ENCODE peak calls at places on chromosomes 2 and 18, in four cellular contexts. E is fibroblast of the conjunctiva, Y is kidney tubule cell, B is heart right ventricle. U is an unnamed sample.

GRCh38 chr2:160334028-160334729 is 134.1 kb upstream of the ITGB6 start:
- DNase-seq in E (peak), Y (no peak), B (no peak), U (no peak)

GRCh38 chr2:201532686-201533304 is 81.3 kb downstream of the STRADB start:
- DNase-seq in E (peak), Y (peak), B (no peak), U (no peak)

GRCh38 chr2:8409461-8410260 is 272.2 kb upstream of the ID2 start:
- DNase-seq in E (peak), Y (no peak), B (no peak), U (no peak)

GRCh38 chr2:101665312-101665711 is 32.2 kb upstream of the MAP4K4 start:
- DNase-seq in E (no peak), Y (no peak), B (no peak), U (no peak)

GRCh38 chr2:62188416-62188815 is 7.5 kb upstream of the B3GNT2 start:
- DNase-seq in E (no peak), Y (no peak), B (no peak), U (no peak)

GRCh38 chr18:44792456-44793080 is 111.9 kb downstream of the SETBP1 start:
- DNase-seq in E (no peak), Y (peak), B (peak), U (no peak)

GRCh38 chr2:74267068-74267467 is 68.7 kb downstream of the MTHFD2 start:
- DNase-seq in E (no peak), Y (peak), B (no peak), U (no peak)

GRCh38 chr2:144240656-144241339 is 279.1 kb downstream of the ZEB2 start:
- DNase-seq in E (no peak), Y (no peak), B (no peak), U (no peak)

GRCh38 chr18:31983020-31983419 is 35.6 kb upstream of the RNF125 start:
- DNase-seq in E (no peak), Y (no peak), B (peak), U (peak)

GRCh38 chr2:221554769-221555510 is 17.2 kb downstream of the EPHA4 start:
- DNase-seq in E (no peak), Y (no peak), B (peak), U (no peak)

GRCh38 chr2:84958135-84959044 is 12.6 kb upstream of the KCMF1 start:
- DNase-seq in E (no peak), Y (peak), B (no peak), U (no peak)

GRCh38 chr2:25159947-25160346 is 8.4 kb downstream of the POMC start:
- DNase-seq in E (no peak), Y (no peak), B (no peak), U (no peak)

GRCh38 chr2:113876503-113877387 is 13.1 kb upstream of the ACTR3 start:
- DNase-seq in E (no peak), Y (peak), B (no peak), U (no peak)

GRCh38 chr2:138182913-138183312 is 218.6 kb downstream of the HNMT start:
- DNase-seq in E (peak), Y (no peak), B (no peak), U (no peak)

GRCh38 chr2:134250840-134251461 is 2.9 kb upstream of the MGAT5 start:
- DNase-seq in E (no peak), Y (no peak), B (no peak), U (no peak)

GRCh38 chr2:177241771-177242135 is 22.8 kb downstream of the NFE2L2 start:
- DNase-seq in E (no peak), Y (no peak), B (no peak), U (no peak)

GRCh38 chr2:20916604-20917286 is 93.8 kb upstream of the LDAH start:
- DNase-seq in E (peak), Y (peak), B (no peak), U (no peak)

GRCh38 chr2:68714866-68715265 is 19.7 kb upstream of the ARHGAP25 start:
- DNase-seq in E (no peak), Y (peak), B (peak), U (peak)

U was measured in tibial artery.